ENCODE peak calls at places on chromosomes 4 and X, in six cellular contexts. Y, G, R, J, O and T are unnamed samples.

GRCh38 chr4:26105815-26106699 is 192.0 kb downstream of the SMIM20 start:
- DNase-seq in Y (no peak), G (no peak), R (peak; percentile 31), J (no peak), O (no peak), T (no peak)

GRCh38 chr4:100022792-100023222 is 72.7 kb upstream of the H2AZ1 start:
- DNase-seq in Y (no peak), G (no peak), R (no peak), J (no peak), O (no peak), T (no peak)

GRCh38 chr4:33088713-33089112 is 2368.5 kb downstream of the PCDH7 start:
- DNase-seq in Y (no peak), G (no peak), R (no peak), J (no peak), O (no peak), T (no peak)

GRCh38 chrX:37350034-37350365 is 836 bp downstream of the PRRG1 start:
- DNase-seq in Y (no peak), G (no peak), R (no peak), J (no peak), O (peak; percentile 14), T (no peak)

GRCh38 chrX:93695981-93696380 is 22.0 kb downstream of the FAM133A start:
- DNase-seq in Y (no peak), G (no peak), R (no peak), J (no peak), O (peak; percentile 17), T (no peak)

GRCh38 chrX:72351606-72352338 is 46.1 kb upstream of the CITED1 start:
- DNase-seq in Y (no peak), G (no peak), R (peak; percentile 17), J (no peak), O (no peak), T (no peak)

GRCh38 chr4:3322059-3322550 is 29.3 kb downstream of the RGS12 start:
- DNase-seq in Y (no peak), G (no peak), R (no peak), J (no peak), O (no peak), T (no peak)

GRCh38 chrX:130555341-130555740 is 153.6 kb downstream of the RBMX2 start:
- DNase-seq in Y (no peak), G (no peak), R (no peak), J (no peak), O (no peak), T (no peak)

GRCh38 chr4:126144838-126145237 is 830.1 kb downstream of the FAT4 start:
- DNase-seq in Y (no peak), G (no peak), R (no peak), J (no peak), O (no peak), T (no peak)

GRCh38 chrX:72169008-72169728 is 12.4 kb upstream of the PIN4 start:
- DNase-seq in Y (no peak), G (no peak), R (no peak), J (no peak), O (no peak), T (no peak)

GRCh38 chr4:155657169-155657568 is 9.5 kb upstream of the GUCY1A1 start:
- DNase-seq in Y (no peak), G (no peak), R (no peak), J (no peak), O (no peak), T (no peak)

GRCh38 chr4:35754047-35754446 is 490.3 kb downstream of the ARAP2 start:
- DNase-seq in Y (no peak), G (no peak), R (no peak), J (no peak), O (no peak), T (no peak)

GRCh38 chrX:85018471-85018870 is 14.8 kb downstream of the APOOL start:
- DNase-seq in Y (no peak), G (no peak), R (no peak), J (no peak), O (no peak), T (no peak)

GRCh38 chrX:110944793-110945466 is 149.3 kb upstream of the CHRDL1 start:
- DNase-seq in Y (no peak), G (no peak), R (no peak), J (no peak), O (no peak), T (no peak)

GRCh38 chr4:118964891-118965411 is 76.3 kb downstream of the SYNPO2 start:
- DNase-seq in Y (no peak), G (no peak), R (peak; percentile 77), J (no peak), O (no peak), T (no peak)

GRCh38 chrX:78139160-78140123 is at the start of gene TAF9B:
- DNase-seq in Y (peak; percentile 77), G (peak; percentile 88), R (peak; percentile 85), J (peak; percentile 70), O (peak; percentile 84), T (peak; percentile 90)
- TF ChIP-seq POLR2A in Y (peak; percentile 62), G (peak; percentile 56), R (peak; percentile 43), J (peak; percentile 60), O (peak; percentile 59), T (peak; percentile 24)

GRCh38 chr4:182872886-182873285 is 44.3 kb downstream of the DCTD start:
- DNase-seq in Y (no peak), G (no peak), R (no peak), J (no peak), O (no peak), T (no peak)

GRCh38 chr4:182869697-182870096 is 47.5 kb downstream of the DCTD start:
- DNase-seq in Y (no peak), G (no peak), R (no peak), J (no peak), O (no peak), T (no peak)

GRCh38 chr4:182874158-182874855 is 42.9 kb downstream of the DCTD start:
- DNase-seq in Y (no peak), G (no peak), R (no peak), J (no peak), O (no peak), T (no peak)

GRCh38 chr4:182873726-182874125 is 43.5 kb downstream of the DCTD start:
- DNase-seq in Y (no peak), G (no peak), R (no peak), J (no peak), O (no peak), T (no peak)

DNA sequence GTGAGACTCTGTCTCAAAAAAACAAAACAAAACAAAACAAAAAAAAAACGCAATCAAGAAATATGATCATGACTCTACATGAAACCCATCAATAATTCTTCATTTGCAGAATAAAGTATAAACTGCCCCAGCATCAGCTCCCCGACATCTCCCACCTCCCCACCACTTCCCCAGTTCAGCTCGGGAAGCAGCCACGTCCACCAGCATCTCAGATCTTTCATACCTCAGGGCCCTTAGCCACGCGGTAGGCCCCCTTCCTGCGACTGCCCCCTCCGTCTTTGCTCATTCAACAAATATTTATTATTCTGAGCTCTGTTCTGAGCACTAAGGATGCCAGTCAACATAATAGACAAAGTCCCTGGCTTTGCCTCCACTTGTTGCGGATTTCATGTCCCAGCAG is 45.6 kb downstream of the DCTD start:
- DNase-seq in Y (no peak), G (no peak), R (no peak), J (no peak), O (no peak), T (no peak)
- TF ChIP-seq POLR2A in Y (no peak), G (no peak), R (no peak), J (no peak), O (no peak), T (no peak)

DNA sequence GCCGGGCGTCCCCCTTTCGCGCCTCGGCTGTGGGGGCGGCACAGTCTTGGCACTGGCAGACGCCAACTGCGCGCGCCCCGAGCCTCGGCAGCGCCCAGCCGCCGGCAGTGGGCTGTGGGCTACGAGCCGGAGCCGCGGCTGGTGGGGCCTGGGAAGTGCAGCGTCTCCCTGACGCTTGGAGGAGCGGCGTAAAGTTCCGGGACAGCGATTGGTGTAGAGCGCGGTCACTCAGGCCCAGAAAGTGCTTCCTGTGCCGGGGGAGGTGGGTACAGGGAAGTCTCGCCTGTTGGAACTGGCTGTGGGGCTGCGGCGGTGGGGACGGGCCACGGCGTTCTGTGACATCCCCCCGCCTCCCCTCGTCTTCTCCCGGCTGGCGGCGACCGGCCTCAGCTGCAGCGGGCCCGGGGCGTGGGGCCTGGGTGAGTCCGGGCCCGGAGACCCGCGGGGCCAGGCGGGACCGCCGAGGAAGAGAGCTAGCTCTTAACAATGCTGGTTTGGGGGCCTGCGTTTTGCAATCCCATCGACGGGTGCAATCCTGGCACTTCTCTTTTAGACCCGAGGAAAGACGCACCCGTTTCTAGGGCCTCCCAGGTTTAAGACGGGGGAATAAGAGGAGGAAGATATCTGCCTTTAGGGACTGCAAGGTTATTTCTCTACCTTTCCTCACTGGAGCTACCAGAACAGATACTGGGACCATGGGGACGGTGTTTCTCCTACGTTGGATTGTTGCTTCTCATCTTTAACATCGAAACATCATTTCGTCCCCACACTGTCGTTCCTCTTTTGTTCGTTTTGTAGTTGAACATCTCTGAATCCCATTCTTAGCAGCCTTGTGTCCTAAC is at the start of the genes RWDD4 and TRAPPC11:
- DNase-seq in Y (peak; percentile 82), G (peak; percentile 98), R (peak; percentile 98), J (peak; percentile 94), O (peak; percentile 97), T (peak; percentile 97)
- TF ChIP-seq POLR2A in Y (peak; percentile 32), G (peak; percentile 94), R (peak; percentile 87), J (peak; percentile 52), O (peak; percentile 32), T (no peak)

DNA sequence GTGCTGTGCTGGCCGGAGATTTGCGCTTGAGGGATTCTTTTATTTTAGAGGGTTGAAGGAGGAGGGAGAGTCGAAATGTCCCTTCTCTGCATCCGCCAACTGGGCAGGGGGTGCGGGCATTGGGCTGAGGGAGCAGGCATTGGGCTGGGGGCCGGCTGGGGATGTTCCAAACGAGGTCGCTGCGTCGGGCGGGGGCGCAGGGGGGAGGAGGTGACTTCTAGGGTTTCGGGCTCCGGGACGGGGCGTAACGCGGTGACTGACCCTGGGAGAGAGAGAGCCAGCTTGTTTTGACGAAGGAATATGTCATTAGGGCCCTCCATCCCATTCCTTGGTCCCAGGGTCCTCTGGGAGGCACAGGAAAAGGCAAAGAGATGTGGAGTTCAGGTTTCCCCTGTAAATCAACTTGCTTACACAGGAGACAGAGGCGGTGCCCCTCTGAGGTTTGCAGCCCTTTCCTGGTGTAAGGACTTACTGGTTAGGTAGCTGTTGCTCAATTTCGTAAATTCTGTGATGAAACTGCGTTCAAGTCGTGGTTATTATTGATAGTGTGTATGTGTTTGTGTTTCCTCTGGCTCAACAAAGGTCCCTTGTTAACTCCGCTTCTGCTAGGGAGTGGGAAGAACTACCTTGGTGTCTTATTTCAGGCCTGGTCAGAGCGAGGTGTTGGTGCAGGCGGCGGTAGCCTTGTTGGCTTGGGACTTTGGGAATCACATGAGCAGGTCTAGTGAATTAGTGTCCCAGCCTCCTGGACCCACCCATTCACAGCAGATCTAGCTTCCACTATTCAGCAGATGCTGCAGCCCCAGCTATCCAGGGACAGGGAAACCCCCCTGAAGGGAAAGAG is 716 bp downstream of the FHIP1A start:
- DNase-seq in Y (no peak), G (peak; percentile 64), R (peak; percentile 17), J (no peak), O (no peak), T (no peak)
- TF ChIP-seq POLR2A in Y (no peak), G (peak; percentile 42), R (no peak), J (no peak), O (no peak), T (no peak)

DNA sequence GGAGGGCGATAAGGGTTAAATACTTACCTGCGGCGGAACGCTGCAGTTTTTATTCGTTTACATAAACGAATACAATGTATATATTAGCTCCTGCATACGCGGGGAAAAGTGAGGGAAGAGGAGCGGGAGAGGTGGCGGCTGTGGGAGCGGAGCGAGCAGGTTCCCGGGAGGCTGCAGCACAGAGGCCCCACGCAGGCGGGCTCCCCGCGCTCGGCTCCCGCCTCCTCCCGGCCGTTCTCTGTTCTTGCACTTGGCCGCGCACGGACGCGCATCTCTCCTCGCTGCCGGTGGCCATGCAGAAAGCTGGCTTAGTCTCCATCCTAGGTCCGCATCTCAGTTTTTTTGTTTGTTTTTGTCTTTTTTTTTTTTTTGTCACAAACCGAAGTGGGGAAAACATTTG is 340.4 kb upstream of the FAT1 start:
- DNase-seq in Y (no peak), G (no peak), R (no peak), J (no peak), O (no peak), T (no peak)
- TF ChIP-seq POLR2A in Y (no peak), G (no peak), R (no peak), J (no peak), O (no peak), T (no peak)